ENCODE peak calls at places on chromosome 15, in four cellular contexts. M is bronchial epithelial cell; S is effector CD4-positive, alpha-beta T cell; E is hepatocyte. D is an unnamed sample.

GRCh38 chr15:68272797-68273271 is 4.7 kb upstream of the FEM1B start:
- DNase-seq in M (peak), E (no peak), S (no peak), D (peak)

GRCh38 chr15:58842713-58843396 is 71.8 kb downstream of the MINDY2 start:
- DNase-seq in E (no peak), M (no peak), S (no peak), D (no peak)

GRCh38 chr15:27797765-27798164 is 301.4 kb downstream of the OCA2 start:
- DNase-seq in M (no peak), S (no peak), E (no peak), D (no peak)

GRCh38 chr15:64224508-64224907 is 61.7 kb upstream of the PPIB start:
- DNase-seq in S (no peak), M (no peak), E (peak), D (peak)

GRCh38 chr15:92848852-92849598 is 51.1 kb upstream of the CHD2 start:
- DNase-seq in M (no peak), E (no peak), S (peak), D (no peak)

GRCh38 chr15:96559087-96559486 is 228.6 kb downstream of the NR2F2 start:
- DNase-seq in M (no peak), S (no peak), E (no peak), D (no peak)

GRCh38 chr15:38002883-38003477 is 68.5 kb downstream of the TMCO5A start:
- DNase-seq in M (peak), E (peak), S (no peak), D (peak)

GRCh38 chr15:91670108-91670507 is 183.4 kb upstream of the SLCO3A1 start:
- DNase-seq in S (no peak), M (no peak), E (no peak), D (no peak)

GRCh38 chr15:71588746-71589145 is 221.6 kb upstream of the NR2E3 start:
- DNase-seq in E (no peak), M (peak), S (no peak), D (no peak)

GRCh38 chr15:51576911-51577500 is 45.6 kb downstream of the DMXL2 start:
- DNase-seq in S (no peak), E (peak), M (peak), D (no peak)

GRCh38 chr15:57551717-57552677 is 39.7 kb upstream of the MYZAP start:
- DNase-seq in S (no peak), M (peak), E (peak), D (peak)

GRCh38 chr15:94070341-94071275 is 160.8 kb upstream of the MCTP2 start:
- DNase-seq in E (peak), M (peak), S (no peak), D (no peak)

GRCh38 chr15:35078221-35078915 is 6.7 kb downstream of the NANOGP8 start:
- DNase-seq in M (peak), E (peak), S (peak), D (peak)

D was measured in endothelial cell of umbilical vein.